ENCODE peak calls at places on chromosomes 13 and 19, in seven cellular contexts. H is SK-N-SH, M is GM12878, C is HCT116, V is HepG2, R is K562, A is H1. G is an unnamed sample.

GRCh38 chr13:71772376-71772775 is 94.6 kb downstream of the DACH1 start:
- DNase-seq in R (no peak), V (no peak), M (no peak), C (no peak), A (no peak), H (no peak), G (no peak)

GRCh38 chr19:35093941-35094647 is 21.5 kb upstream of the FXYD3 start:
- DNase-seq in H (peak), A (no peak), M (no peak), C (no peak), V (no peak), R (no peak), G (no peak)

GRCh38 chr13:36345438-36346221 is 564 bp downstream of the SPART start:
- DNase-seq in V (peak), R (peak), H (no peak), A (no peak), C (no peak), M (no peak), G (peak)

GRCh38 chr13:45889582-45890243 is 38.2 kb upstream of the SIAH3 start:
- DNase-seq in R (no peak), C (no peak), H (no peak), V (no peak), M (no peak), A (no peak), G (no peak)

GRCh38 chr13:58960909-58961308 is 1202.8 kb downstream of the DIAPH3 start:
- DNase-seq in A (no peak), R (no peak), V (peak), M (no peak), H (peak), C (no peak), G (peak)

GRCh38 chr13:97231118-97231831 is 9.1 kb downstream of the MBNL2 start:
- DNase-seq in H (no peak), R (no peak), M (no peak), C (no peak), V (no peak), A (no peak), G (no peak)

GRCh38 chr13:28299941-28300340 is 161.6 kb downstream of the PAN3 start:
- DNase-seq in V (no peak), A (no peak), R (no peak), H (no peak), C (no peak), M (no peak), G (no peak)

GRCh38 chr13:95480131-95480545 is 72.4 kb upstream of the CLDN10 start:
- DNase-seq in A (no peak), M (peak), C (no peak), R (no peak), H (no peak), V (no peak), G (no peak)

GRCh38 chr13:29369060-29369743 is 226.3 kb downstream of the SLC7A1 start:
- DNase-seq in C (peak), H (peak), M (peak), A (no peak), V (peak), R (no peak), G (peak)

GRCh38 chr19:33795370-33796163 is 1.1 kb upstream of the KCTD15 start:
- DNase-seq in H (peak), M (no peak), R (peak), A (no peak), V (peak), C (no peak), G (peak)

GRCh38 chr19:15544283-15544682 is 36.0 kb downstream of the CYP4F22 start:
- DNase-seq in C (no peak), R (no peak), H (no peak), A (no peak), V (no peak), M (no peak), G (no peak)

GRCh38 chr13:97359181-97360057 is 74.5 kb upstream of the RAP2A start:
- DNase-seq in V (peak), R (peak), M (no peak), C (peak), H (peak), A (no peak), G (peak)

GRCh38 chr13:48500652-48501197 is 32.2 kb downstream of the RCBTB2 start:
- DNase-seq in A (no peak), R (no peak), H (no peak), C (no peak), M (no peak), V (peak), G (no peak)

GRCh38 chr19:2887391-2887914 is 13.3 kb upstream of the ZNF57 start:
- DNase-seq in H (peak), V (peak), M (no peak), R (peak), C (peak), A (no peak), G (peak)

GRCh38 chr19:28065026-28065425 is 1147.9 kb downstream of the UQCRFS1 start:
- DNase-seq in V (no peak), R (no peak), A (no peak), C (no peak), M (no peak), H (no peak), G (no peak)

GRCh38 chr19:30857966-30858490 is 485.8 kb downstream of the ZNF536 start:
- DNase-seq in C (no peak), H (no peak), M (no peak), A (no peak), V (no peak), R (no peak), G (no peak)

GRCh38 chr19:7550987-7551761 is 15.7 kb downstream of the PNPLA6 start:
- DNase-seq in V (no peak), R (peak), C (peak), A (peak), M (no peak), H (peak), G (peak)

GRCh38 chr19:30447276-30447870 is 75.2 kb downstream of the ZNF536 start:
- DNase-seq in A (no peak), M (no peak), C (no peak), V (no peak), R (no peak), H (no peak), G (no peak)

GRCh38 chr13:30713133-30713532 is 22.2 kb upstream of the ALOX5AP start:
- DNase-seq in H (no peak), V (no peak), M (no peak), C (no peak), A (no peak), R (no peak), G (no peak)

GRCh38 chr19:5308471-5309437 is 31.9 kb downstream of the PTPRS start:
- DNase-seq in H (peak), R (peak), C (peak), M (no peak), A (no peak), V (no peak), G (no peak)

GRCh38 chr19:19599190-19599535 is 19.3 kb downstream of the PBX4 start:
- DNase-seq in C (no peak), V (no peak), M (no peak), H (no peak), R (no peak), A (no peak), G (no peak)

GRCh38 chr13:30804474-30804873 is 69.1 kb downstream of the ALOX5AP start:
- DNase-seq in A (no peak), M (no peak), C (no peak), H (peak), V (no peak), R (no peak), G (no peak)

GRCh38 chr19:4448147-4448985 is 9.2 kb downstream of the UBXN6 start:
- DNase-seq in R (peak), C (no peak), H (peak), M (no peak), A (no peak), V (no peak), G (no peak)

GRCh38 chr19:55693336-55693974 is 18.4 kb downstream of the EPN1 start:
- DNase-seq in R (no peak), H (no peak), C (no peak), M (no peak), A (no peak), V (no peak), G (no peak)
- TF ChIP-seq JUND in R (no peak), H (no peak), C (no peak), M (no peak), A (no peak), V (no peak), G (no peak)

GRCh38 chr13:40404407-40404806 is 262.0 kb downstream of the FOXO1 start:
- DNase-seq in A (no peak), C (no peak), H (no peak), M (no peak), V (no peak), R (no peak), G (no peak)

GRCh38 chr13:40401911-40402776 is 264.3 kb downstream of the FOXO1 start:
- DNase-seq in V (peak), M (peak), H (no peak), R (peak), A (no peak), C (peak), G (no peak)

GRCh38 chr13:40404967-40405716 is 261.3 kb downstream of the FOXO1 start:
- DNase-seq in V (no peak), C (no peak), A (no peak), H (no peak), R (no peak), M (no peak), G (no peak)

GRCh38 chr13:40402931-40403412 is 263.5 kb downstream of the FOXO1 start:
- DNase-seq in M (no peak), R (no peak), C (no peak), H (no peak), A (no peak), V (peak), G (no peak)

GRCh38 chr13:40403509-40404241 is 262.8 kb downstream of the FOXO1 start:
- DNase-seq in V (no peak), C (no peak), A (no peak), R (no peak), H (no peak), M (no peak), G (no peak)
- TF ChIP-seq JUND in V (no peak), C (no peak), A (no peak), R (no peak), H (no peak), M (no peak), G (no peak)

GRCh38 chr19:17686592-17687042 is 1.5 kb downstream of the UNC13A start:
- DNase-seq in V (no peak), R (peak), A (no peak), M (no peak), H (peak), C (peak), G (peak)
- TF ChIP-seq JUND in V (no peak), R (no peak), A (no peak), M (no peak), H (no peak), C (no peak), G (no peak)

GRCh38 chr13:108508263-108508662 is 121.1 kb upstream of the MYO16 start:
- DNase-seq in M (no peak), C (peak), H (peak), R (no peak), A (no peak), V (peak), G (peak)
- TF ChIP-seq JUND in M (no peak), C (no peak), H (no peak), R (no peak), A (no peak), V (no peak), G (no peak)

GRCh38 chr19:12801466-12802266 is at the start of the genes PRDX2 and THSD8:
- DNase-seq in V (peak), H (peak), A (no peak), M (no peak), C (no peak), R (peak), G (peak)
- TF ChIP-seq JUND in V (no peak), H (no peak), A (peak), M (peak), C (peak), R (no peak), G (no peak)

GRCh38 chr19:18456974-18457373 is 19.0 kb upstream of the ISYNA1 start:
- DNase-seq in C (no peak), R (no peak), A (no peak), V (no peak), H (no peak), M (no peak), G (no peak)
- TF ChIP-seq JUND in C (no peak), R (no peak), A (no peak), V (no peak), H (no peak), M (no peak), G (no peak)

GRCh38 chr19:56823956-56824355 is 16.6 kb downstream of the PEG3 start:
- DNase-seq in R (no peak), V (no peak), M (no peak), H (no peak), C (no peak), A (no peak), G (no peak)

GRCh38 chr19:56822755-56823154 is 17.8 kb downstream of the PEG3 start:
- DNase-seq in A (no peak), V (no peak), R (no peak), H (no peak), M (no peak), C (no peak), G (no peak)

GRCh38 chr19:56823417-56823816 is 17.1 kb downstream of the PEG3 start:
- DNase-seq in V (no peak), A (no peak), R (no peak), M (no peak), H (no peak), C (no peak), G (no peak)

GRCh38 chr19:56821209-56821608 is 19.3 kb downstream of the PEG3 start:
- DNase-seq in R (no peak), V (no peak), C (no peak), A (no peak), M (no peak), H (no peak), G (no peak)

DNA sequence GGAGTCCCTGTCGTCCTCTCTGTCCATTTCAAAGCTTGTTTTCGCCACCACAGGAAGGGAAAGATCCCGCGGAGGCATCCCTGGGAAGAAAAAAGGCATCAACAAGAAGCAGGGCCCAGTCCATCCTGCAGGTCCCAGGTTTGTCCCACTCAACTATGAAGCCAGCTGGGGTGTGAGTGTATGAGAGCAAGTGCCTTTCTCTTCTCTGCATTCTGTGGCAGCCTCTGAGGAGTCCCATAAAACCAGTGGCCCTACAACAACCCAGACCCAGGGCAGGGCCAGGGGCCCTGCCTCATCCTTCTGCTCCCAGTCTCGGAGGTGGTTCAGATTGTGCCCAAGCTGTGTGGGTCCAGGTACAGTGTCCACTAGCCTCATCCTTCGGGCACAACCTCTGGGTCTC is 18.9 kb downstream of the PEG3 start:
- DNase-seq in A (no peak), M (no peak), C (no peak), H (no peak), R (no peak), V (no peak), G (no peak)
- TF ChIP-seq JUND in A (no peak), M (no peak), C (no peak), H (no peak), R (no peak), V (no peak), G (no peak)

GRCh38 chr19:38009650-38010229 is 102.7 kb downstream of the SIPA1L3 start:
- DNase-seq in A (no peak), H (no peak), M (peak), V (no peak), R (no peak), C (no peak), G (no peak)
- TF ChIP-seq JUND in A (no peak), H (no peak), M (no peak), V (no peak), R (no peak), C (no peak), G (no peak)

DNA sequence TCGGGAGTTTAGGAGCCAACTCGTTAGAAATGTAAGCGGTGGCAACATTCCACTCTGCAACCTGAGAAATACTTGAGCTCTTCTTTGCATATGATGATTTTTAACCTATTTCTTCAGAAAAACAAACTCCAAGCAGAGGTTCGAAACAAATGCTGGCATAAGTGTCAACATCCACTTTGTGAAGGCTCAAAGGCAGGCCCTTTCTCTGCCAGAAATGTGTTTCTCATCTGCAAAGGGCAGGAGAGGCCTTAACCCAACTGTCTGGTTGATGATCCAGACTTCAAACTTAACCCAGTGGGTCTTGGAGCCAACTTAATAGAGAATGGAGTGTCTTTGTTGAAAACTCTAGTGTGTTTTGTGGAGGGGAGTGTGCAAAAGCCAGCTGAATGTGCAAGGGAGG is 28.4 kb upstream of the ZNF507 start:
- DNase-seq in A (no peak), H (no peak), R (no peak), C (no peak), M (no peak), V (no peak), G (no peak)
- TF ChIP-seq JUND in A (no peak), H (no peak), R (no peak), C (no peak), M (no peak), V (no peak), G (no peak)

G was measured in T47D.